ENCODE peak calls at places on chromosomes 13 and 19, in four cellular contexts. One of them, this sample, is unnamed.

GRCh38 chr13:80054806-80055205 is 286.1 kb downstream of the SPRY2 start:
- DNase-seq in neural progenitor cell: no peak
- DNase-seq in fibroblast of lung: no peak
- DNase-seq in hepatocyte: no peak
- DNase-seq in this sample: no peak

GRCh38 chr13:92994056-92994455 is 232.6 kb upstream of the GPC6 start:
- DNase-seq in hepatocyte: no peak
- DNase-seq in fibroblast of lung: peak; percentile 48
- DNase-seq in neural progenitor cell: no peak
- DNase-seq in this sample: no peak

GRCh38 chr13:95902736-95903135 is 150.5 kb downstream of the UGGT2 start:
- DNase-seq in hepatocyte: no peak
- DNase-seq in neural progenitor cell: no peak
- DNase-seq in fibroblast of lung: no peak
- DNase-seq in this sample: no peak

GRCh38 chr19:22595918-22596341 is 38.2 kb upstream of the ZNF492 start:
- DNase-seq in hepatocyte: no peak
- DNase-seq in fibroblast of lung: no peak
- DNase-seq in neural progenitor cell: no peak
- DNase-seq in this sample: no peak

GRCh38 chr19:14432817-14433453 is at the start of gene PKN1:
- DNase-seq in fibroblast of lung: peak; percentile 36
- DNase-seq in neural progenitor cell: peak; percentile 91
- DNase-seq in hepatocyte: peak; percentile 84
- DNase-seq in this sample: peak; percentile 84

GRCh38 chr13:45658586-45659235 is 43.2 kb upstream of the ERICH6B start:
- DNase-seq in fibroblast of lung: no peak
- DNase-seq in neural progenitor cell: no peak
- DNase-seq in hepatocyte: no peak
- DNase-seq in this sample: no peak

GRCh38 chr19:518292-519231 is 11.3 kb downstream of the TPGS1 start:
- DNase-seq in neural progenitor cell: peak; percentile 76
- DNase-seq in hepatocyte: peak; percentile 92
- DNase-seq in fibroblast of lung: peak; percentile 94
- DNase-seq in this sample: no peak

GRCh38 chr13:30797847-30798246 is 62.5 kb downstream of the ALOX5AP start:
- DNase-seq in fibroblast of lung: no peak
- DNase-seq in hepatocyte: no peak
- DNase-seq in neural progenitor cell: no peak
- DNase-seq in this sample: no peak

GRCh38 chr19:22733691-22734090 is 50.3 kb downstream of the ZNF99 start:
- DNase-seq in fibroblast of lung: no peak
- DNase-seq in hepatocyte: no peak
- DNase-seq in neural progenitor cell: no peak
- DNase-seq in this sample: no peak

GRCh38 chr19:35322014-35322413 is 7.0 kb upstream of the CD22 start:
- DNase-seq in fibroblast of lung: no peak
- DNase-seq in neural progenitor cell: no peak
- DNase-seq in hepatocyte: no peak
- DNase-seq in this sample: no peak

GRCh38 chr13:94139393-94139995 is 340.0 kb downstream of the DCT start:
- DNase-seq in neural progenitor cell: no peak
- DNase-seq in hepatocyte: no peak
- DNase-seq in fibroblast of lung: no peak
- DNase-seq in this sample: no peak

GRCh38 chr13:48857576-48857975 is 118.1 kb upstream of the FNDC3A start:
- DNase-seq in fibroblast of lung: no peak
- DNase-seq in neural progenitor cell: no peak
- DNase-seq in hepatocyte: no peak
- DNase-seq in this sample: no peak

GRCh38 chr13:44660050-44660449 is 83.9 kb upstream of the TSC22D1 start:
- DNase-seq in neural progenitor cell: no peak
- DNase-seq in fibroblast of lung: no peak
- DNase-seq in hepatocyte: no peak
- DNase-seq in this sample: no peak

GRCh38 chr19:42328854-42329253 is 3.4 kb downstream of the MEGF8 start:
- DNase-seq in neural progenitor cell: no peak
- DNase-seq in hepatocyte: no peak
- DNase-seq in fibroblast of lung: no peak
- DNase-seq in this sample: peak; percentile 26

GRCh38 chr19:35267818-35268545 is 780 bp upstream of the USF2 start:
- DNase-seq in hepatocyte: peak; percentile 91
- DNase-seq in neural progenitor cell: peak; percentile 89
- DNase-seq in fibroblast of lung: peak; percentile 67
- DNase-seq in this sample: peak; percentile 79

GRCh38 chr19:6379744-6380143 is 4.0 kb upstream of the PSPN start:
- DNase-seq in fibroblast of lung: no peak
- DNase-seq in hepatocyte: no peak
- DNase-seq in neural progenitor cell: no peak
- DNase-seq in this sample: no peak

GRCh38 chr19:6381030-6381750 is 5.5 kb upstream of the PSPN start:
- DNase-seq in hepatocyte: no peak
- DNase-seq in neural progenitor cell: no peak
- DNase-seq in fibroblast of lung: no peak
- DNase-seq in this sample: no peak

GRCh38 chr19:6378036-6378435 is 2.3 kb upstream of the PSPN start:
- DNase-seq in fibroblast of lung: no peak
- DNase-seq in hepatocyte: peak; percentile 63
- DNase-seq in neural progenitor cell: peak; percentile 27
- DNase-seq in this sample: no peak

GRCh38 chr19:6376512-6377193 is 920 bp upstream of the PSPN start:
- DNase-seq in neural progenitor cell: no peak
- DNase-seq in hepatocyte: no peak
- DNase-seq in fibroblast of lung: no peak
- DNase-seq in this sample: no peak

GRCh38 chr19:6378498-6378897 is 2.8 kb upstream of the PSPN start:
- DNase-seq in neural progenitor cell: no peak
- DNase-seq in hepatocyte: no peak
- DNase-seq in fibroblast of lung: no peak
- DNase-seq in this sample: no peak
- H3K27ac ChIP-seq in neural progenitor cell: peak overlapping the region; percentile 38
- H3K27ac ChIP-seq in hepatocyte: peak overlapping the region; percentile 40
- H3K27ac ChIP-seq in fibroblast of lung: no peak overlapping the region
- H3K27ac ChIP-seq in this sample: no peak overlapping the region

GRCh38 chr13:61277088-61277487 is 138.6 kb downstream of the PCDH20 start:
- DNase-seq in hepatocyte: no peak
- DNase-seq in neural progenitor cell: no peak
- DNase-seq in fibroblast of lung: no peak
- DNase-seq in this sample: no peak
- H3K4me3 ChIP-seq in hepatocyte: no peak overlapping the region
- H3K4me3 ChIP-seq in neural progenitor cell: no peak overlapping the region
- H3K4me3 ChIP-seq in fibroblast of lung: no peak overlapping the region
- H3K4me3 ChIP-seq in this sample: no peak overlapping the region

GRCh38 chr19:27909185-27909840 is 1303.6 kb downstream of the UQCRFS1 start:
- DNase-seq in fibroblast of lung: no peak
- DNase-seq in hepatocyte: no peak
- DNase-seq in neural progenitor cell: no peak
- DNase-seq in this sample: no peak

GRCh38 chr19:27909861-27910260 is 1303.1 kb downstream of the UQCRFS1 start:
- DNase-seq in neural progenitor cell: no peak
- DNase-seq in hepatocyte: no peak
- DNase-seq in fibroblast of lung: no peak
- DNase-seq in this sample: no peak

GRCh38 chr19:27901078-27901477 is 1311.9 kb downstream of the UQCRFS1 start:
- DNase-seq in neural progenitor cell: no peak
- DNase-seq in hepatocyte: no peak
- DNase-seq in fibroblast of lung: no peak
- DNase-seq in this sample: no peak

GRCh38 chr19:27905074-27905473 is 1307.9 kb downstream of the UQCRFS1 start:
- DNase-seq in fibroblast of lung: no peak
- DNase-seq in hepatocyte: no peak
- DNase-seq in neural progenitor cell: no peak
- DNase-seq in this sample: no peak

GRCh38 chr19:27906081-27906480 is 1306.9 kb downstream of the UQCRFS1 start:
- DNase-seq in hepatocyte: no peak
- DNase-seq in fibroblast of lung: no peak
- DNase-seq in neural progenitor cell: no peak
- DNase-seq in this sample: peak; percentile 20
- H3K27ac ChIP-seq in hepatocyte: no peak overlapping the region
- H3K27ac ChIP-seq in fibroblast of lung: no peak overlapping the region
- H3K27ac ChIP-seq in neural progenitor cell: no peak overlapping the region
- H3K27ac ChIP-seq in this sample: no peak overlapping the region

DNA sequence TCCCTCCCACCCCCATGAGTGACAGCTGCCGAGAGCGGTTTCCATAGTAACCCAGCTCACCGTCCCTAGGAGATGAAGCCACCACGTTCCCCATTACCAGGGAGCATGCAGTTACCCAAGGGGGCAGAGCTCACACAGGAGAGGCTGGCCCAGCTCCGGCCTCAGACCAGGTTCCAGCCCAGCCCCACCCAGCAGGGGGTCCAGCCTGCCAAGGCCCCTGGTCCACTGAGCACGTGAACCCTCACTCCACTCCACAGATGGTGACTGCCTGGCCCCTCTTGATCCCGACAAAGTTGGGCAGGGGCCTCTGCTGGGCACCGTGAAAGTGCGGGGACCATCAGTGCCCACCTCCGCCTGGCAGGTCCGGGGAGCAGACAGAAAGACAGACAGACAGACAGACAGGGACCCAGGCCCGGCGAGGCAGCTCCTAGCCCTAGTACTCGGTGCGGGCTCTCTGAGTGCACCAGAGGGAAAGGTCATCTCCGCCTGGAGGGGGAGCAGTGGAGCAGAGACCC is 50.7 kb downstream of the CELF5 start:
- DNase-seq in hepatocyte: no peak
- DNase-seq in neural progenitor cell: peak; percentile 87
- DNase-seq in fibroblast of lung: no peak
- DNase-seq in this sample: no peak
- H3K4me3 ChIP-seq in hepatocyte: no peak overlapping the region
- H3K4me3 ChIP-seq in neural progenitor cell: peak overlapping the region; percentile 58
- H3K4me3 ChIP-seq in fibroblast of lung: peak overlapping the region; percentile 32
- H3K4me3 ChIP-seq in this sample: no peak overlapping the region

DNA sequence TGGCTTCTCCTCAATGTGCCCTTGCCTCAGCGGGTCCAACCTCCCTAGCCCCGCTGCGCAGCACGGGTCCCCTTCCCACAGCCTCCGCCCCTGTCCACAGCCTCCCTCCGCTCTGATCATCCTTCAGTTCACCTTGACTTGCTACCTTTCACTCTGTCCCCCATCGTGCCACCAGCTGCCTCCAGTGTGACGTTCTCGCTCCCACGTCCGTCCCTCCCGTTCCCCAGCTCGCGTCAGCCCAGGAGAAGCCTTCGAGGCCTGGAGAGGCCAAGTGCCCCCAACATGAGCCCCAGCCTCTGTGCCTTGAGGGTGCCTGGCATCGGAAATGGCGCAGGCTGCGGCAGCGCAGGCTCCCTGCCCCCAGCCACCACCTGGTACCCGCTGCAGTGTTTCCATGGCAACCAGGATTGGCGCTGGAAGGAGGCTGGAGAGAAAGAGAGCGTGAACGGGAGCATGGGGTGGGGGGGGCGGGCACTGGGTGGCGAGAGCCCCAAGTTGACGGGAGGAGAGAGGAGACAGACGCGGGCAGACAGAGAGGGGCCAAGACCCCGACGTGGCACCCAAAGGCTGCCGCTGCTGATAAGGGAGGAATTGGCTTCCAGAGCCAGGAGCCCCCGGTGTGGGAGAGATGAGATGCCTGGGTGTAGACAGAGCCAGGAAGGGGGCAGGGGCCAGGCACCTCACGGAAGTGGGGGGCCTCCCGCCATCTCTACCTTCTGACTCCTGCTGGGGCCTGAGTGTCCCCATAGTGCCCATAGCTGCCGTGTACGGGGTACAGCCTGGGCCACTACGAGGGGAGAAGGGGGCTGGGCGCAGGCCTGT is 844 bp upstream of the ASPDH start:
- DNase-seq in hepatocyte: no peak
- DNase-seq in neural progenitor cell: peak; percentile 38
- DNase-seq in fibroblast of lung: no peak
- DNase-seq in this sample: no peak
- H3K27ac ChIP-seq in hepatocyte: no peak overlapping the region
- H3K27ac ChIP-seq in neural progenitor cell: no peak overlapping the region
- H3K27ac ChIP-seq in fibroblast of lung: no peak overlapping the region
- H3K27ac ChIP-seq in this sample: no peak overlapping the region

This sample was measured in SJCRH30.